ENCODE peak calls at places on chromosomes 4 and X, in ten cellular contexts. R is GM13977; I is left ventricle myocardium inferior; G is fibroblast of mammary gland; O is mammary epithelial cell; N is fibroblast of lung; E is GM10248; D is mesothelial cell of epicardium; J is CD4-positive, alpha-beta T cell; U is cardiac muscle cell. F is an unnamed sample.
A peak's percentile ranks its signal among the peaks of the same experiment; 100 is the strongest.

GRCh38 chrX:63686878-63687714 is 97.9 kb downstream of the ARHGEF9 start:
- DNase-seq in R (peak; percentile 21), I (no peak), G (peak; percentile 77), O (peak; percentile 41), N (peak; percentile 32), E (peak; percentile 19), D (no peak), J (peak; percentile 0), U (peak; percentile 62), F (peak; percentile 10)

GRCh38 chr4:8198206-8198905 is 734 bp upstream of the SH3TC1 start:
- DNase-seq in R (no peak), I (no peak), G (no peak), O (peak; percentile 78), N (no peak), E (no peak), D (no peak), J (no peak), U (no peak), F (peak; percentile 75)

GRCh38 chr4:25178838-25179261 is 18.6 kb upstream of the SEPSECS start:
- DNase-seq in R (no peak), I (no peak), G (no peak), O (no peak), N (no peak), E (no peak), D (no peak), J (no peak), U (no peak), F (no peak)

GRCh38 chrX:102746134-102746584 is 25.6 kb downstream of the GPRASP3 start:
- DNase-seq in R (peak; percentile 27), I (peak; percentile 26), G (peak; percentile 10), O (no peak), N (peak; percentile 22), E (no peak), D (no peak), J (no peak), U (peak; percentile 45), F (no peak)

GRCh38 chr4:56250801-56251200 is 136.5 kb downstream of the AASDH start:
- DNase-seq in R (no peak), I (no peak), G (no peak), O (no peak), N (no peak), E (no peak), D (no peak), J (no peak), U (peak; percentile 52), F (no peak)

GRCh38 chr4:36348403-36348938 is 67.1 kb downstream of the DTHD1 start:
- DNase-seq in R (peak; percentile 61), I (no peak), G (no peak), O (no peak), N (no peak), E (peak; percentile 55), D (no peak), J (no peak), U (no peak), F (no peak)

GRCh38 chr4:139770361-139770760 is 104.7 kb downstream of the MGST2 start:
- DNase-seq in R (no peak), I (peak; percentile 45), G (no peak), O (no peak), N (no peak), E (no peak), D (no peak), J (no peak), U (no peak), F (no peak)

GRCh38 chr4:153676984-153677383 is 7.1 kb upstream of the TLR2 start:
- DNase-seq in R (no peak), I (no peak), G (peak; percentile 88), O (peak; percentile 97), N (peak; percentile 93), E (no peak), D (no peak), J (no peak), U (peak; percentile 79), F (peak; percentile 79)

GRCh38 chr4:136962868-136963267 is 569.4 kb downstream of the PCDH18 start:
- DNase-seq in R (no peak), I (no peak), G (no peak), O (no peak), N (no peak), E (no peak), D (no peak), J (no peak), U (no peak), F (no peak)

GRCh38 chr4:15976456-15977096 is 13.6 kb upstream of the FGFBP2 start:
- DNase-seq in R (no peak), I (no peak), G (peak; percentile 10), O (no peak), N (no peak), E (no peak), D (no peak), J (no peak), U (peak; percentile 12), F (no peak)

GRCh38 chr4:112770111-112770510 is 133.2 kb downstream of the LARP7 start:
- DNase-seq in R (no peak), I (no peak), G (no peak), O (no peak), N (no peak), E (no peak), D (no peak), J (no peak), U (no peak), F (no peak)

GRCh38 chr4:112765317-112765989 is 128.5 kb downstream of the LARP7 start:
- DNase-seq in R (peak; percentile 60), I (no peak), G (peak; percentile 27), O (no peak), N (peak; percentile 12), E (peak; percentile 51), D (no peak), J (no peak), U (peak; percentile 41), F (no peak)

GRCh38 chr4:112767386-112767785 is 130.4 kb downstream of the LARP7 start:
- DNase-seq in R (no peak), I (no peak), G (no peak), O (no peak), N (no peak), E (no peak), D (no peak), J (no peak), U (no peak), F (no peak)

DNA sequence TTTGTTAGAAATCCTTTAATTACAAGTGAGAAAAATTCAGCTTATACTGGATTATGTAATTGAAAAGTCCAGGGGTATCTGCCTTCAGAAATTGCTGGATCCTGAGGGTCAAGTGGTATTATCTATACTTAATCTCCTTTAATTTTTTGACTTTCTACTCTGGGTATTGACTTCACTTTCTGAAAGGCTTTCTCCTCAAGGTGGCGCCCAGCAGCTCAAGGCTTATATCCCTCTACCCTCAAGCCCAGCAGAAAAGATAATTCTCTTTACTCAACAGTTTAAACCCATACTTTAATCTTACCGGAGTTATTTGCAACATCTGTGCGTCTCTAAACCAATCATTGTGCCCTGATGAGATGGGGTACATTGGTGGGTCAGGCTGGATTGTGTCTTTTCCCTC is 129.5 kb downstream of the LARP7 start:
- DNase-seq in R (peak; percentile 37), I (no peak), G (peak; percentile 43), O (peak; percentile 9), N (peak; percentile 20), E (peak; percentile 27), D (no peak), J (no peak), U (peak; percentile 43), F (no peak)
- TF ChIP-seq CTCF in R (peak; percentile 48), I (peak; percentile 28), G (peak; percentile 73), O (peak; percentile 58), N (peak; percentile 65), E (peak; percentile 43), D (no peak), J (no peak), U (peak; percentile 55), F (peak; percentile 62)

GRCh38 chr4:21097865-21098264 is 397.6 kb downstream of the PACRGL start:
- DNase-seq in R (no peak), I (no peak), G (no peak), O (no peak), N (no peak), E (no peak), D (no peak), J (no peak), U (no peak), F (no peak)

GRCh38 chr4:21097026-21097425 is 396.8 kb downstream of the PACRGL start:
- DNase-seq in R (no peak), I (no peak), G (no peak), O (no peak), N (no peak), E (no peak), D (no peak), J (no peak), U (no peak), F (peak; percentile 20)

GRCh38 chr4:21102667-21103066 is 402.4 kb downstream of the PACRGL start:
- DNase-seq in R (no peak), I (no peak), G (no peak), O (no peak), N (no peak), E (no peak), D (no peak), J (no peak), U (no peak), F (no peak)
- TF ChIP-seq CTCF in R (no peak), I (no peak), G (no peak), O (no peak), N (no peak), E (no peak), D (no peak), J (no peak), U (no peak), F (no peak)

GRCh38 chr4:119493419-119493818 is 135.2 kb downstream of the PDE5A start:
- DNase-seq in R (no peak), I (no peak), G (peak; percentile 41), O (peak; percentile 9), N (no peak), E (no peak), D (no peak), J (no peak), U (peak; percentile 34), F (no peak)
- TF ChIP-seq CTCF in R (peak; percentile 24), I (peak; percentile 40), G (peak; percentile 15), O (peak; percentile 22), N (no peak), E (no peak), D (no peak), J (no peak), U (peak; percentile 14), F (peak; percentile 37)

DNA sequence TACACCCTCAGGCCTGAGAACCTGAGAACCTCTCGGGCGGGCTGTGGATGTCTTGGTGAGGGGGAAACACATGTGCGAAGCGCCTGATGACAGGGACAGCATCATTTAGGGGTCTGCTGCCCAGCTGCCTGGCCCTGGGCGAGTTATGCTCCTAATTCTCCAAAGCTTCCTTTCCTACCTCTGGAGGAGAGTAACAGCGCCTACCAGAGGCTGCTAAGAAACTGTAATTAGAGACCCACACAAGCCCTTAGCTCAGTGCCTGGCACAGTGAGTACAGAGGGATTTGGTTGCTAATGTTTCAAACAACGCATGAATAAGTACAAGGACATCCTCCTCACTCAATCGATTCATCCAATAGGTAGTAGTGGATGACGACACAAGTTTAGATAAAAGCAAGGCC is 40.4 kb downstream of the BCOR start:
- DNase-seq in R (no peak), I (no peak), G (no peak), O (no peak), N (no peak), E (no peak), D (no peak), J (no peak), U (no peak), F (no peak)
- TF ChIP-seq CTCF in R (no peak), I (no peak), G (no peak), O (peak; percentile 7), N (no peak), E (no peak), D (no peak), J (no peak), U (no peak), F (peak; percentile 29)